ENCODE peak calls at places on chromosome 22, in seven cellular contexts. B is lower lobe of right lung; G is breast epithelium; C is CD4-positive, alpha-beta T cell; K is transverse colon; J is H9; O is adrenal gland. M is an unnamed sample. For H3K27me3 and H3K9me3, the result is how much of the 10 kb centered on the place peaks cover.

GRCh38 chr22:42202669-42203068 is 67.8 kb downstream of the TCF20 start:
- DNase-seq in G (no peak), J (no peak), O (peak), K (no peak), C (peak), B (no peak), M (peak)

GRCh38 chr22:36156515-36157419 is 3.8 kb downstream of the APOL3 start:
- DNase-seq in O (peak), K (peak), C (peak), G (peak), B (peak), J (peak), M (peak)

GRCh38 chr22:45997077-45997774 is 20.3 kb upstream of the WNT7B start:
- DNase-seq in J (peak), G (peak), O (peak), K (peak), C (no peak), B (peak), M (peak)

GRCh38 chr22:29377979-29378378 is 10.4 kb downstream of the AP1B1 start:
- DNase-seq in B (peak), J (no peak), C (no peak), G (peak), O (no peak), K (no peak), M (no peak)

GRCh38 chr22:26592368-26593015 is 2.6 kb upstream of the TPST2 start:
- DNase-seq in C (peak), J (no peak), O (no peak), K (peak), B (no peak), G (no peak), M (no peak)

GRCh38 chr22:26245001-26245400 is 75.7 kb downstream of the SEZ6L start:
- DNase-seq in G (no peak), K (no peak), B (no peak), O (no peak), C (no peak), J (no peak), M (no peak)

GRCh38 chr22:29821790-29822130 is 16.3 kb downstream of the ASCC2 start:
- DNase-seq in K (no peak), B (no peak), G (no peak), J (no peak), O (no peak), C (no peak), M (no peak)

GRCh38 chr22:24744638-24745037 is 29.9 kb downstream of the PIWIL3 start:
- DNase-seq in J (no peak), O (no peak), G (no peak), C (no peak), K (no peak), B (no peak), M (no peak)

GRCh38 chr22:40739723-40740122 is 60.4 kb downstream of the MCHR1 start:
- DNase-seq in B (no peak), J (no peak), C (no peak), O (no peak), K (no peak), G (no peak), M (no peak)

GRCh38 chr22:44703269-44703870 is 1.4 kb downstream of the PRR5 start:
- DNase-seq in J (no peak), B (no peak), K (no peak), C (no peak), O (no peak), G (no peak), M (no peak)

GRCh38 chr22:36334838-36335603 is 52.7 kb downstream of the MYH9 start:
- DNase-seq in J (no peak), K (no peak), O (peak), G (no peak), B (no peak), C (peak), M (peak)

GRCh38 chr22:31682751-31683150 is 20.7 kb upstream of the PISD start:
- DNase-seq in B (no peak), G (no peak), O (no peak), J (no peak), C (no peak), K (no peak), M (no peak)

GRCh38 chr22:46055176-46055850 is 78.4 kb upstream of the WNT7B start:
- DNase-seq in O (peak), C (no peak), B (peak), K (peak), G (peak), J (no peak), M (no peak)

GRCh38 chr22:24803064-24803542 is 2.9 kb upstream of the SGSM1 start:
- DNase-seq in K (peak), B (no peak), G (no peak), C (peak), J (peak), O (peak), M (no peak)

GRCh38 chr22:41369089-41369745 is 12.5 kb upstream of the TEF start:
- DNase-seq in J (no peak), G (no peak), C (no peak), O (no peak), K (no peak), B (no peak), M (no peak)

GRCh38 chr22:44567846-44568493 is 69.9 kb upstream of the RTL6 start:
- DNase-seq in K (peak), O (peak), G (peak), J (peak), B (peak), C (peak), M (no peak)

GRCh38 chr22:33513388-33514336 is 406.6 kb downstream of the LARGE1 start:
- DNase-seq in O (no peak), G (no peak), J (no peak), C (no peak), B (no peak), K (no peak), M (no peak)

GRCh38 chr22:38137876-38138687 is 27.6 kb upstream of the BAIAP2L2 start:
- DNase-seq in O (no peak), J (no peak), C (no peak), K (no peak), B (no peak), G (no peak), M (no peak)
- H3K27me3 ChIP-seq in O (under half), J (under half), C (under half), K (under half), B (under half), G (under half), M (under half)

GRCh38 chr22:28247114-28247513 is 328.1 kb upstream of the PITPNB start:
- DNase-seq in C (no peak), K (no peak), J (no peak), O (no peak), G (no peak), B (no peak), M (no peak)
- H3K9me3 ChIP-seq in C (under half), K (under half), J (under half), O (under half), G (under half), B (under half), M (under half)

GRCh38 chr22:20062043-20062765 is 17.8 kb upstream of the DGCR8 start:
- DNase-seq in K (no peak), O (no peak), B (no peak), C (no peak), G (no peak), J (no peak), M (no peak)

GRCh38 chr22:20058989-20059770 is 20.9 kb upstream of the DGCR8 start:
- DNase-seq in G (no peak), O (no peak), B (no peak), K (no peak), J (no peak), C (no peak), M (no peak)

GRCh38 chr22:20061481-20061861 is 18.6 kb upstream of the DGCR8 start:
- DNase-seq in C (no peak), O (peak), G (no peak), B (no peak), K (no peak), J (no peak), M (no peak)

GRCh38 chr22:20062766-20063083 is 17.3 kb upstream of the DGCR8 start:
- DNase-seq in G (no peak), J (no peak), K (no peak), C (no peak), O (no peak), B (no peak), M (no peak)

GRCh38 chr22:20060700-20061480 is 19.2 kb upstream of the DGCR8 start:
- DNase-seq in G (no peak), C (no peak), O (no peak), J (no peak), K (no peak), B (no peak), M (no peak)
- TF ChIP-seq CTCF in G (no peak), C (no peak), O (no peak), J (peak), K (no peak), B (no peak), M (no peak)

GRCh38 chr22:22835242-22835641 is 52.4 kb upstream of the IGLL5 start:
- DNase-seq in G (no peak), J (no peak), B (no peak), O (no peak), K (no peak), C (no peak), M (no peak)

GRCh38 chr22:22834783-22835182 is 52.8 kb upstream of the IGLL5 start:
- DNase-seq in K (no peak), C (no peak), B (no peak), G (no peak), O (no peak), J (no peak), M (no peak)

GRCh38 chr22:22833059-22833458 is 54.6 kb upstream of the IGLL5 start:
- DNase-seq in G (no peak), O (no peak), J (no peak), K (no peak), B (no peak), C (no peak), M (no peak)

GRCh38 chr22:22833488-22833887 is 54.1 kb upstream of the IGLL5 start:
- DNase-seq in C (no peak), J (no peak), G (no peak), K (no peak), O (no peak), B (no peak), M (no peak)

GRCh38 chr22:22834204-22834603 is 53.4 kb upstream of the IGLL5 start:
- DNase-seq in K (no peak), B (no peak), J (no peak), C (no peak), O (no peak), G (no peak), M (no peak)
- H3K27me3 ChIP-seq in K (under half), B (under half), J (under half), C (under half), O (under half), G (under half), M (under half)

DNA sequence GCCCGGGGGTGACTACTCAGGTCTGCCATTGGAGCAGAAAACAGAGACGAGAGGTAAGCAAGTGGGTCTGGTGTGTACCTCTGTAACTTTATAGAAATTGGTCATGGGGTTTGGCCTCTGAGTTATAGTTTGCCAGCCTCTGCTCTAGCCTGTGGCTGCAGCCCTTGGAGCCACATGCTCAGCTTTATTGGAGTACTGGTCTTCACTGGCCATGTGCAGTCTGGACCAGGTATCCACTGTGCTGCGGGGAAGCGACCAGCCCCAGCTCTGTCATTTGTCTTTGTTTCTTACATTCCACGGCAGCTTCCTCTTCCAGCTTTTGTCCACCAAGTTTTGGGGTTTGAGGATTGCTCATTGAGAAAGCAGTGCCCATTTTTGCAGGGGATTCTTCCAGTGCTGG is 453.4 kb downstream of the TBC1D22A start:
- DNase-seq in K (no peak), G (no peak), J (no peak), C (no peak), B (no peak), O (no peak), M (no peak)
- H3K9me3 ChIP-seq in K (under half), G (under half), J (half or more), C (under half), B (under half), O (under half), M (under half)

GRCh38 chr22:17634696-17635095 is 3.9 kb upstream of the BCL2L13 start:
- DNase-seq in K (no peak), O (peak), C (no peak), G (no peak), J (no peak), B (no peak), M (no peak)

GRCh38 chr22:17638432-17639237 is at the start of gene BCL2L13:
- DNase-seq in O (peak), K (peak), B (peak), C (peak), J (peak), G (peak), M (peak)

GRCh38 chr22:17633998-17634323 is 4.6 kb upstream of the BCL2L13 start:
- DNase-seq in K (no peak), C (no peak), B (no peak), J (no peak), G (no peak), O (no peak), M (no peak)

GRCh38 chr22:17637490-17638181 is 921 bp upstream of the BCL2L13 start:
- DNase-seq in B (no peak), O (no peak), K (no peak), J (no peak), G (no peak), C (no peak), M (no peak)

DNA sequence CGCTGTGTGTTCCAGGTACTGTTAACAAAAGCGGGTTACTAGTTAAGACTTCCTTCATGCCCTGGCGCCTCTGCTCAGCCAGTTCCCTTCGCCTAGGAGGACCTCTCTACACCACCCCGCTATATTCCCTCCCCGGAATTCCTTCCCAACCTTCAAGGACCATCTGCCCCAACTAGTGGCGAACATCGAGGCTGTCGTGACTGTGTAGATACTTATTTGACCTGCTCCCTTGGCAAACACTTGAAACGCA is 450 bp upstream of the BCL2L13 start:
- DNase-seq in C (peak), O (no peak), G (no peak), K (no peak), B (no peak), J (no peak), M (no peak)
- TF ChIP-seq CTCF in C (no peak), O (no peak), G (no peak), K (no peak), B (no peak), J (no peak), M (peak)

DNA sequence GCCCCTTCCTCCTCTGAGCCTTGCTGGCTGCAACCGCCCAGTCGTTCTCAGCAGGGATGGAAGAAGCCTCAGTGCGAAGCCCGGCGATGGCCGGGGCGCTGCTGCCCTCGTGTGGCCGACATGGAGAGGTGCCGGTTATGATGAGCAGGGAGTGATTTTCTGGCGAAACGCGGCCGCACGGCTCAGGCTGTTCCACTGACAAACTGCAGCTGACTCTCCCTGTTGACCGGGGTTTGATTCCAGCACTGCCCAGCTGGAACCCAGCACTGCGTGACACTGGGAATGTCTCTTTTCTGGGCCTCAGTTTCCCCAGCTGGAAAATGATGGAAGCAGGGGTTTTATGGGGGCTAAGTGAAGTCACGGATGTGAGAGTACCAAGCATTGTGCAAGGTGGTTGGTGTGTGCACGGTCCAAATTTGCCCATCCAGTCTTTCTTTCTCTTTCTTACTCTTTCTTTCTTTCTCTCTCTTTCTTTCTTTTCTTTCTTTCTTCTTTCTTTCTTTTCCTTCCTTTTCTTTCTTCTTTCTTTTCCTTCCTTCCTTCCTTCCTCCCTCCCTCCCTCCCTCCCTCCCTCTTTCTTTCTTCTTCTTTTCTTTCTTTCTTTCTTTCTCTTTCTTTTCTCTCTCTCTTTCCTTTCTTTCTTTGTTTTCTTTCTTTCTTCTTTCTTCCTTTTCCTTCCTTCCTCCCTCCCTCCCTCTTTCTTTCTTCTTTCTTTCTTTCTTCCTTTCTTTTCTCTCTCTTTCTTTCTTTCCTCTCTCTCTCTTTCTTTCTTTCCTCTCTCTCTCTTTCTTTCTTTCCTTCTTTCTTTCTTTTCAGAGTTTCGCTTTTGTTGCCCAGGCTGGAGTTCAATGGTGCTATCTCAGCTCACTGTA is 25.8 kb upstream of the MPPED1 start:
- DNase-seq in B (peak), K (peak), C (peak), J (peak), O (peak), G (peak), M (peak)
- H3K27me3 ChIP-seq in B (under half), K (under half), C (under half), J (under half), O (under half), G (under half), M (under half)

M was measured in AG04450.